ENCODE peak calls at places on chromosomes 4 and X, in four cellular contexts. M is NCI-H1105 treated with DMSO at 0.1 percent for 48 hours, T is bronchial epithelial cell, L is posterior vena cava. E is an unnamed sample.

GRCh38 chrX:25022499-25023325 is 6.9 kb upstream of the ARX start:
- DNase-seq in T (no peak), M (no peak), L (no peak), E (no peak)

GRCh38 chr4:42306221-42307109 is 90.8 kb upstream of the SHISA3 start:
- DNase-seq in L (no peak), M (no peak), T (no peak), E (no peak)

GRCh38 chrX:74349387-74349786 is 45.4 kb downstream of the ZCCHC13 start:
- DNase-seq in M (no peak), L (no peak), T (peak; percentile 65), E (no peak)

GRCh38 chr4:6362896-6363295 is 93.2 kb downstream of the WFS1 start:
- DNase-seq in L (peak; percentile 52), M (no peak), T (no peak), E (peak; percentile 5)

GRCh38 chr4:121307441-121308327 is 73.1 kb downstream of the QRFPR start:
- DNase-seq in M (peak; percentile 23), L (no peak), T (peak; percentile 80), E (peak; percentile 32)

GRCh38 chr4:172202480-172203076 is 389.4 kb downstream of the GALNTL6 start:
- DNase-seq in T (peak; percentile 42), L (no peak), M (no peak), E (no peak)

GRCh38 chr4:159655547-159655946 is 552.7 kb downstream of the RAPGEF2 start:
- DNase-seq in T (peak; percentile 89), M (no peak), L (no peak), E (no peak)

GRCh38 chrX:136747003-136747986 is 33.4 kb downstream of the ARHGEF6 start:
- DNase-seq in M (no peak), L (no peak), T (no peak), E (no peak)

GRCh38 chr4:47839259-47839658 is 1.4 kb upstream of the CORIN start:
- DNase-seq in T (no peak), L (no peak), M (no peak), E (peak; percentile 22)

GRCh38 chrX:119693032-119693995 is at the start of gene SEPTIN6:
- DNase-seq in T (peak; percentile 18), M (peak; percentile 80), L (peak; percentile 90), E (peak; percentile 65)

GRCh38 chr4:138401330-138401729 is 159.2 kb upstream of the SLC7A11 start:
- DNase-seq in T (no peak), M (peak; percentile 48), L (no peak), E (no peak)

GRCh38 chr4:24853142-24853541 is 57.8 kb downstream of the SOD3 start:
- DNase-seq in M (no peak), L (no peak), T (peak; percentile 83), E (no peak)

GRCh38 chr4:26152051-26152450 is 168.8 kb upstream of the RBPJ start:
- DNase-seq in T (no peak), L (no peak), M (no peak), E (no peak)

GRCh38 chr4:8255698-8256441 is 13.7 kb upstream of the HTRA3 start:
- DNase-seq in M (no peak), L (peak; percentile 94), T (no peak), E (no peak)

GRCh38 chr4:177255359-177255758 is 54.3 kb upstream of the NEIL3 start:
- DNase-seq in T (no peak), M (no peak), L (no peak), E (no peak)

GRCh38 chrX:44873415-44874270 is 655 bp downstream of the KDM6A start:
- DNase-seq in L (peak; percentile 92), M (peak; percentile 22), T (no peak), E (peak; percentile 20)

GRCh38 chr4:105598787-105599186 is 46.4 kb downstream of the ARHGEF38 start:
- DNase-seq in L (no peak), T (peak; percentile 78), M (no peak), E (no peak)

GRCh38 chrX:39427492-39428289 is 626.4 kb downstream of the MID1IP1 start:
- DNase-seq in T (peak; percentile 64), M (no peak), L (no peak), E (no peak)

GRCh38 chr4:183906736-183907651 is 1.9 kb downstream of the STOX2 start:
- DNase-seq in M (no peak), L (no peak), T (no peak), E (no peak)

GRCh38 chr4:158904815-158905214 is 136.0 kb downstream of the FNIP2 start:
- DNase-seq in L (no peak), M (no peak), T (no peak), E (no peak)

GRCh38 chr4:31043382-31044062 is 323.4 kb downstream of the PCDH7 start:
- DNase-seq in M (no peak), T (no peak), L (no peak), E (no peak)

GRCh38 chr4:147928400-147928799 is 196.5 kb downstream of the ARHGAP10 start:
- DNase-seq in L (no peak), T (no peak), M (no peak), E (no peak)

GRCh38 chr4:8296491-8296890 is 26.9 kb downstream of the HTRA3 start:
- DNase-seq in L (peak; percentile 47), M (no peak), T (no peak), E (no peak)

GRCh38 chr4:177047070-177047850 is 254.5 kb upstream of the VEGFC start:
- DNase-seq in T (peak; percentile 68), M (peak; percentile 38), L (no peak), E (peak; percentile 59)

GRCh38 chrX:9902651-9903050 is 64.5 kb upstream of the CLDN34 start:
- DNase-seq in M (no peak), L (peak; percentile 47), T (peak; percentile 40), E (no peak)

GRCh38 chrX:50211510-50211909 is 6.9 kb downstream of the CCNB3 start:
- DNase-seq in L (no peak), T (peak; percentile 18), M (no peak), E (peak; percentile 17)

GRCh38 chr4:86181585-86181984 is 178.3 kb downstream of the MAPK10 start:
- DNase-seq in T (no peak), L (no peak), M (no peak), E (no peak)

GRCh38 chrX:149120459-149120858 is 384.6 kb downstream of the IDS start:
- DNase-seq in L (no peak), T (no peak), M (no peak), E (no peak)

GRCh38 chr4:68162196-68162595 is 32.5 kb upstream of the TMPRSS11F start:
- DNase-seq in T (no peak), L (no peak), M (no peak), E (no peak)

GRCh38 chr4:76430519-76431388 is 4.3 kb upstream of the SHROOM3 start:
- DNase-seq in T (peak; percentile 64), L (no peak), M (peak; percentile 50), E (peak; percentile 61)

GRCh38 chrX:123121241-123121640 is 62.8 kb upstream of the GRIA3 start:
- DNase-seq in T (peak; percentile 56), M (no peak), L (no peak), E (no peak)

GRCh38 chr4:167084326-167084725 is 150.0 kb downstream of the SPOCK3 start:
- DNase-seq in M (no peak), L (no peak), T (no peak), E (no peak)

E was measured in small intestine.